ENCODE peak calls at places on chromosomes 2 and 18, in seven cellular contexts. One of them, this sample, is unnamed.

GRCh38 chr2:11610624-11611242 is 59.3 kb downstream of the NTSR2 start:
- ATAC-seq in foreskin keratinocyte: no peak
- ATAC-seq in activated CD8-positive, alpha-beta T cell treated with anti-CD3 and anti-CD28 coated beads for 36 hours: no peak
- ATAC-seq in gastrocnemius medialis: no peak
- ATAC-seq in activated B cell treated with CpG ODN at 0.5 μM for 24 hours: no peak
- ATAC-seq in body of pancreas: no peak
- ATAC-seq in T-cell: no peak
- ATAC-seq in this sample: no peak

GRCh38 chr2:46461716-46462171 is 17.6 kb upstream of the TMEM247 start:
- ATAC-seq in foreskin keratinocyte: no peak
- ATAC-seq in activated CD8-positive, alpha-beta T cell treated with anti-CD3 and anti-CD28 coated beads for 36 hours: no peak
- ATAC-seq in gastrocnemius medialis: no peak
- ATAC-seq in activated B cell treated with CpG ODN at 0.5 μM for 24 hours: peak
- ATAC-seq in body of pancreas: peak
- ATAC-seq in T-cell: peak
- ATAC-seq in this sample: peak

GRCh38 chr2:41169744-41170143 is 717.9 kb upstream of the SLC8A1 start:
- ATAC-seq in foreskin keratinocyte: no peak
- ATAC-seq in activated CD8-positive, alpha-beta T cell treated with anti-CD3 and anti-CD28 coated beads for 36 hours: no peak
- ATAC-seq in gastrocnemius medialis: no peak
- ATAC-seq in activated B cell treated with CpG ODN at 0.5 μM for 24 hours: no peak
- ATAC-seq in body of pancreas: no peak
- ATAC-seq in T-cell: no peak
- ATAC-seq in this sample: no peak

GRCh38 chr18:72452328-72452727 is 91.8 kb downstream of the CBLN2 start:
- ATAC-seq in foreskin keratinocyte: no peak
- ATAC-seq in activated CD8-positive, alpha-beta T cell treated with anti-CD3 and anti-CD28 coated beads for 36 hours: no peak
- ATAC-seq in gastrocnemius medialis: no peak
- ATAC-seq in activated B cell treated with CpG ODN at 0.5 μM for 24 hours: no peak
- ATAC-seq in body of pancreas: no peak
- ATAC-seq in T-cell: no peak
- ATAC-seq in this sample: no peak

GRCh38 chr2:169509230-169509917 is at the start of gene KLHL41:
- ATAC-seq in foreskin keratinocyte: peak
- ATAC-seq in activated CD8-positive, alpha-beta T cell treated with anti-CD3 and anti-CD28 coated beads for 36 hours: no peak
- ATAC-seq in gastrocnemius medialis: peak
- ATAC-seq in activated B cell treated with CpG ODN at 0.5 μM for 24 hours: no peak
- ATAC-seq in body of pancreas: no peak
- ATAC-seq in T-cell: no peak
- ATAC-seq in this sample: no peak

GRCh38 chr18:58484989-58485962 is 143.6 kb downstream of the ALPK2 start:
- ATAC-seq in foreskin keratinocyte: peak
- ATAC-seq in activated CD8-positive, alpha-beta T cell treated with anti-CD3 and anti-CD28 coated beads for 36 hours: no peak
- ATAC-seq in gastrocnemius medialis: no peak
- ATAC-seq in activated B cell treated with CpG ODN at 0.5 μM for 24 hours: no peak
- ATAC-seq in body of pancreas: no peak
- ATAC-seq in T-cell: no peak
- ATAC-seq in this sample: no peak

GRCh38 chr2:159227467-159227866 is 59.0 kb downstream of the WDSUB1 start:
- ATAC-seq in foreskin keratinocyte: no peak
- ATAC-seq in activated CD8-positive, alpha-beta T cell treated with anti-CD3 and anti-CD28 coated beads for 36 hours: no peak
- ATAC-seq in gastrocnemius medialis: no peak
- ATAC-seq in activated B cell treated with CpG ODN at 0.5 μM for 24 hours: no peak
- ATAC-seq in body of pancreas: no peak
- ATAC-seq in T-cell: no peak
- ATAC-seq in this sample: no peak

GRCh38 chr2:164841719-164842623 is at the start of gene COBLL1:
- ATAC-seq in foreskin keratinocyte: peak
- ATAC-seq in activated CD8-positive, alpha-beta T cell treated with anti-CD3 and anti-CD28 coated beads for 36 hours: peak
- ATAC-seq in gastrocnemius medialis: peak
- ATAC-seq in activated B cell treated with CpG ODN at 0.5 μM for 24 hours: peak
- ATAC-seq in body of pancreas: peak
- ATAC-seq in T-cell: peak
- ATAC-seq in this sample: peak

GRCh38 chr2:171447675-171448074 is 13.6 kb downstream of the DCAF17 start:
- ATAC-seq in foreskin keratinocyte: no peak
- ATAC-seq in activated CD8-positive, alpha-beta T cell treated with anti-CD3 and anti-CD28 coated beads for 36 hours: no peak
- ATAC-seq in gastrocnemius medialis: no peak
- ATAC-seq in activated B cell treated with CpG ODN at 0.5 μM for 24 hours: no peak
- ATAC-seq in body of pancreas: no peak
- ATAC-seq in T-cell: no peak
- ATAC-seq in this sample: no peak

GRCh38 chr2:215633360-215633759 is 197.5 kb upstream of the FN1 start:
- ATAC-seq in foreskin keratinocyte: no peak
- ATAC-seq in activated CD8-positive, alpha-beta T cell treated with anti-CD3 and anti-CD28 coated beads for 36 hours: no peak
- ATAC-seq in gastrocnemius medialis: no peak
- ATAC-seq in activated B cell treated with CpG ODN at 0.5 μM for 24 hours: no peak
- ATAC-seq in body of pancreas: no peak
- ATAC-seq in T-cell: no peak
- ATAC-seq in this sample: no peak

GRCh38 chr2:84302513-84303412 is 156.3 kb downstream of the SUCLG1 start:
- ATAC-seq in foreskin keratinocyte: peak
- ATAC-seq in activated CD8-positive, alpha-beta T cell treated with anti-CD3 and anti-CD28 coated beads for 36 hours: peak
- ATAC-seq in gastrocnemius medialis: no peak
- ATAC-seq in activated B cell treated with CpG ODN at 0.5 μM for 24 hours: no peak
- ATAC-seq in body of pancreas: peak
- ATAC-seq in T-cell: peak
- ATAC-seq in this sample: peak